ENCODE peak calls at places on chromosome 6, in nine cellular contexts. V is cardiac fibroblast; M is activated T-cell treated with anti-CD3 and anti-CD28 coated beads, Interleukin-2, amount 50 U/mL, for 72 hours; T is brain microvascular endothelial cell; F is stimulated activated CD4-positive, alpha-beta T cell treated with anti-CD3 and anti-CD28 coated beads, Interleukin-12 subunit alpha, Interleukin-12 subunit beta, amount 100 ng/mL, for 4 hours; H is globus pallidus; E is effector memory CD8-positive, alpha-beta T cell; W is GM03348; S is HT1080. N is an unnamed sample.

GRCh38 chr6:46661500-46661899 is 8.7 kb downstream of the SLC25A27 start:
- DNase-seq in F (no peak), T (no peak), M (no peak), W (no peak), E (no peak), H (no peak), S (no peak), V (no peak), N (no peak)

GRCh38 chr6:35091353-35092083 is 49.6 kb downstream of the TCP11 start:
- DNase-seq in H (no peak), M (no peak), T (no peak), W (peak; percentile 52), V (no peak), S (no peak), E (no peak), F (no peak), N (no peak)

GRCh38 chr6:39076993-39077535 is 28.5 kb downstream of the GLP1R start:
- DNase-seq in E (no peak), T (no peak), M (no peak), W (no peak), F (no peak), H (no peak), V (no peak), S (no peak), N (no peak)

GRCh38 chr6:154931741-154932424 is 63.2 kb upstream of the TIAM2 start:
- DNase-seq in S (no peak), W (peak; percentile 60), E (no peak), H (no peak), V (peak; percentile 38), F (no peak), M (no peak), T (no peak), N (no peak)

GRCh38 chr6:23213193-23213592 is 643.8 kb downstream of the HDGFL1 start:
- DNase-seq in E (no peak), V (peak; percentile 6), T (no peak), H (no peak), S (no peak), W (no peak), M (no peak), F (no peak), N (no peak)

GRCh38 chr6:57313711-57314471 is 3.5 kb upstream of the PRIM2 start:
- DNase-seq in F (no peak), H (no peak), W (peak; percentile 84), E (no peak), T (peak; percentile 94), M (no peak), S (peak; percentile 98), V (peak; percentile 99), N (no peak)

GRCh38 chr6:143000771-143001170 is 55.8 kb upstream of the HIVEP2 start:
- DNase-seq in M (no peak), F (no peak), E (no peak), S (no peak), V (no peak), H (peak; percentile 83), W (no peak), T (no peak), N (no peak)

GRCh38 chr6:68400396-68400795 is 234.7 kb upstream of the ADGRB3 start:
- DNase-seq in V (no peak), T (no peak), W (no peak), S (no peak), H (no peak), M (no peak), F (no peak), E (no peak), N (no peak)

GRCh38 chr6:99348823-99349619 is 453 bp downstream of the FAXC start:
- DNase-seq in F (no peak), E (no peak), H (no peak), V (no peak), M (no peak), W (peak; percentile 40), S (no peak), T (no peak), N (no peak)

GRCh38 chr6:155397172-155397705 is 58.4 kb downstream of the NOX3 start:
- DNase-seq in F (no peak), V (no peak), E (no peak), S (no peak), T (no peak), H (no peak), M (no peak), W (no peak), N (no peak)

GRCh38 chr6:72861935-72862432 is 240.1 kb downstream of the KCNQ5 start:
- DNase-seq in F (no peak), H (peak; percentile 2), S (peak; percentile 82), M (no peak), T (peak; percentile 6), E (no peak), W (peak; percentile 48), V (peak; percentile 74), N (no peak)

GRCh38 chr6:136525586-136526195 is 24.5 kb downstream of the MAP7 start:
- DNase-seq in M (no peak), W (no peak), V (no peak), E (no peak), T (no peak), F (no peak), S (no peak), H (peak; percentile 76), N (no peak)

GRCh38 chr6:147787407-147787806 is 278.9 kb downstream of the SAMD5 start:
- DNase-seq in H (peak; percentile 5), W (no peak), F (no peak), V (no peak), E (no peak), M (no peak), S (no peak), T (no peak), N (no peak)

GRCh38 chr6:62272118-62272517 is 13.9 kb downstream of the KHDRBS2 start:
- DNase-seq in W (no peak), M (no peak), V (no peak), E (no peak), S (peak; percentile 21), T (no peak), H (no peak), F (no peak), N (no peak)

GRCh38 chr6:90596967-90597539 is 10.2 kb upstream of the MAP3K7 start:
- DNase-seq in M (no peak), T (no peak), E (no peak), V (no peak), F (no peak), H (no peak), S (no peak), W (no peak), N (no peak)

GRCh38 chr6:111614833-111615582 is 9.3 kb upstream of the TRAF3IP2 start:
- DNase-seq in E (no peak), S (no peak), M (no peak), W (no peak), V (no peak), F (no peak), H (no peak), T (no peak), N (no peak)

GRCh38 chr6:131795366-131795765 is 12.5 kb upstream of the ENPP1 start:
- DNase-seq in H (no peak), V (no peak), E (no peak), F (no peak), M (no peak), S (no peak), W (no peak), T (no peak), N (no peak)

GRCh38 chr6:134035823-134036296 is 16.6 kb downstream of the SLC2A12 start:
- DNase-seq in M (peak; percentile 8), F (no peak), E (no peak), V (peak; percentile 57), H (peak; percentile 86), S (peak; percentile 97), W (peak; percentile 15), T (peak; percentile 61), N (no peak)

N was measured in right lobe of liver.